ENCODE peak calls at places on chromosomes 3 and 15, in eight cellular contexts. C is amygdala; F is stimulated activated CD8-positive, alpha-beta memory T cell treated with anti-CD3 and anti-CD28 coated beads, Interleukin-15, amount 100 ng/mL, for 24 hours; B is ovary; Z is T-helper 9 cell; N is HEK293T; D is HCEC 1CT; A is activated T-helper 1 cell treated with anti-CD3 and anti-CD28 coated beads, Interleukin-12 subunit alpha, Interleukin-12 subunit beta, Interleukin-2, Interleukin-4 antibody, amounts not matched to agents 30 ng/mL and 10 ng/mL and 1 ng/mL, durations not matched to agents 14 hours and 24 hours and 36 hours. I is an unnamed sample.

GRCh38 chr15:67758610-67759300 is 66.6 kb upstream of the SKOR1 start:
- DNase-seq in A (no peak), B (no peak), Z (no peak), N (no peak), F (no peak), D (no peak), C (no peak), I (no peak)

GRCh38 chr3:41710646-41711388 is 251.1 kb downstream of the ULK4 start:
- DNase-seq in F (no peak), A (no peak), N (no peak), B (no peak), Z (no peak), C (no peak), D (peak; percentile 91), I (no peak)

GRCh38 chr3:127652246-127652995 is 20.3 kb upstream of the ABTB1 start:
- DNase-seq in N (peak; percentile 82), C (no peak), Z (no peak), F (no peak), D (peak; percentile 49), B (no peak), A (no peak), I (no peak)

GRCh38 chr3:9704343-9705322 is 1.0 kb downstream of the CPNE9 start:
- DNase-seq in F (no peak), Z (no peak), B (no peak), C (no peak), N (peak; percentile 78), A (no peak), D (peak; percentile 2), I (no peak)

GRCh38 chr15:41011055-41011815 is 58.0 kb downstream of the CHAC1 start:
- DNase-seq in A (no peak), Z (no peak), D (no peak), B (no peak), N (no peak), C (no peak), F (no peak), I (no peak)

GRCh38 chr3:101926594-101927105 is 77.3 kb downstream of the NFKBIZ start:
- DNase-seq in F (no peak), Z (no peak), A (no peak), C (no peak), N (no peak), D (no peak), B (no peak), I (no peak)

GRCh38 chr3:11919390-11919789 is 72.7 kb upstream of the TAMM41 start:
- DNase-seq in F (no peak), B (no peak), C (no peak), N (no peak), A (no peak), D (no peak), Z (no peak), I (no peak)

GRCh38 chr3:182451871-182452270 is 341.4 kb upstream of the ATP11B start:
- DNase-seq in F (no peak), D (no peak), C (no peak), Z (no peak), B (no peak), A (no peak), N (no peak), I (no peak)

GRCh38 chr15:101296418-101297405 is 1.7 kb upstream of the SNRPA1 start:
- DNase-seq in Z (no peak), F (no peak), N (no peak), B (no peak), A (no peak), D (peak; percentile 50), C (no peak), I (no peak)

GRCh38 chr3:10775259-10775658 is 40.8 kb upstream of the SLC6A11 start:
- DNase-seq in D (no peak), C (no peak), F (no peak), B (no peak), Z (no peak), N (no peak), A (no peak), I (no peak)

GRCh38 chr3:187274977-187275338 is 16.6 kb downstream of the MASP1 start:
- DNase-seq in B (no peak), D (no peak), C (peak; percentile 20), F (no peak), Z (no peak), A (no peak), N (no peak), I (no peak)

GRCh38 chr3:66407281-66408218 is 93.3 kb downstream of the LRIG1 start:
- DNase-seq in Z (peak; percentile 73), F (peak; percentile 43), A (peak; percentile 63), B (peak; percentile 58), N (peak; percentile 85), D (peak; percentile 27), C (peak; percentile 40), I (peak; percentile 77)

I was measured in omental fat pad.